ENCODE peak calls at places on chromosome 17, in five cellular contexts. One of them, this sample, is unnamed.

GRCh38 chr17:20189322-20189721 is 180.2 kb downstream of the SPECC1 start:
- DNase-seq in bronchial epithelial cell: peak; percentile 77
- DNase-seq in GDM1: no peak
- DNase-seq in omental fat pad: no peak
- DNase-seq in HT-29: no peak
- DNase-seq in this sample: no peak

GRCh38 chr17:38920374-38921291 is 4.8 kb upstream of the LASP1NB start:
- DNase-seq in HT-29: no peak
- DNase-seq in GDM1: no peak
- DNase-seq in omental fat pad: no peak
- DNase-seq in bronchial epithelial cell: no peak
- DNase-seq in this sample: no peak

GRCh38 chr17:1605681-1606351 is 22.8 kb downstream of the SLC43A2 start:
- DNase-seq in omental fat pad: no peak
- DNase-seq in HT-29: no peak
- DNase-seq in GDM1: no peak
- DNase-seq in bronchial epithelial cell: no peak
- DNase-seq in this sample: no peak

GRCh38 chr17:35089846-35090193 is 26.3 kb upstream of the RFFL start:
- DNase-seq in omental fat pad: no peak
- DNase-seq in bronchial epithelial cell: peak; percentile 76
- DNase-seq in GDM1: peak; percentile 76
- DNase-seq in HT-29: no peak
- DNase-seq in this sample: peak; percentile 26

GRCh38 chr17:56064506-56064905 is 88.8 kb upstream of the ANKFN1 start:
- DNase-seq in GDM1: no peak
- DNase-seq in HT-29: no peak
- DNase-seq in bronchial epithelial cell: no peak
- DNase-seq in omental fat pad: no peak
- DNase-seq in this sample: no peak

GRCh38 chr17:47720754-47721533 is 12.1 kb upstream of the TBX21 start:
- DNase-seq in bronchial epithelial cell: peak; percentile 11
- DNase-seq in HT-29: no peak
- DNase-seq in GDM1: peak; percentile 58
- DNase-seq in omental fat pad: no peak
- DNase-seq in this sample: peak; percentile 82

GRCh38 chr17:63946440-63947363 is 14.6 kb upstream of the CD79B start:
- DNase-seq in bronchial epithelial cell: peak; percentile 6
- DNase-seq in GDM1: peak; percentile 35
- DNase-seq in omental fat pad: no peak
- DNase-seq in HT-29: peak; percentile 48
- DNase-seq in this sample: peak; percentile 42

GRCh38 chr17:77941004-77941403 is 17.5 kb upstream of the TNRC6C start:
- DNase-seq in omental fat pad: no peak
- DNase-seq in GDM1: no peak
- DNase-seq in bronchial epithelial cell: no peak
- DNase-seq in HT-29: no peak
- DNase-seq in this sample: no peak

GRCh38 chr17:47732399-47733046 is 513 bp upstream of the TBX21 start:
- DNase-seq in omental fat pad: no peak
- DNase-seq in HT-29: no peak
- DNase-seq in bronchial epithelial cell: no peak
- DNase-seq in GDM1: no peak
- DNase-seq in this sample: no peak

GRCh38 chr17:7081341-7082062 is 1.5 kb upstream of the CLEC10A start:
- DNase-seq in omental fat pad: no peak
- DNase-seq in GDM1: peak; percentile 70
- DNase-seq in bronchial epithelial cell: no peak
- DNase-seq in HT-29: no peak
- DNase-seq in this sample: peak; percentile 23

GRCh38 chr17:73564856-73565255 is 79.4 kb downstream of the SDK2 start:
- DNase-seq in omental fat pad: no peak
- DNase-seq in bronchial epithelial cell: no peak
- DNase-seq in GDM1: no peak
- DNase-seq in HT-29: no peak
- DNase-seq in this sample: no peak

GRCh38 chr17:43545383-43545632 is 832 bp downstream of the ETV4 start:
- DNase-seq in GDM1: no peak
- DNase-seq in bronchial epithelial cell: peak; percentile 11
- DNase-seq in omental fat pad: no peak
- DNase-seq in HT-29: no peak
- DNase-seq in this sample: peak; percentile 24

GRCh38 chr17:60631119-60631518 is 31.1 kb downstream of the PPM1D start:
- DNase-seq in GDM1: no peak
- DNase-seq in omental fat pad: no peak
- DNase-seq in HT-29: no peak
- DNase-seq in bronchial epithelial cell: no peak
- DNase-seq in this sample: no peak

GRCh38 chr17:48113201-48113676 is 5.7 kb downstream of the SNX11 start:
- DNase-seq in bronchial epithelial cell: no peak
- DNase-seq in HT-29: no peak
- DNase-seq in omental fat pad: no peak
- DNase-seq in GDM1: no peak
- DNase-seq in this sample: peak; percentile 45

GRCh38 chr17:19717031-19717360 is 612 bp upstream of the SLC47A2 start:
- DNase-seq in omental fat pad: no peak
- DNase-seq in GDM1: no peak
- DNase-seq in bronchial epithelial cell: no peak
- DNase-seq in HT-29: no peak
- DNase-seq in this sample: no peak

GRCh38 chr17:12665263-12666210 is at the start of gene MYOCD:
- DNase-seq in omental fat pad: no peak
- DNase-seq in bronchial epithelial cell: no peak
- DNase-seq in HT-29: no peak
- DNase-seq in GDM1: no peak
- DNase-seq in this sample: no peak

This sample was measured in activated T-helper 2 cell treated with anti-CD3 and anti-CD28 coated beads, Interferon-gamma antibody, Interleukin-2, Interleukin-4, amounts not matched to agents 10 μg/mL and 5 μg/mL and 100 μg/mL, durations not matched to agents 14 hours and 24 hours and 36 hours.